ENCODE peak calls at places on chromosome 19, in four cellular contexts. U, G, T and D are unnamed samples.

GRCh38 chr19:13817615-13818371 is 22.6 kb downstream of the ZSWIM4 start:
- DNase-seq in U (no peak), G (no peak), T (no peak), D (no peak)

GRCh38 chr19:18605546-18606280 is 886 bp downstream of the CRLF1 start:
- DNase-seq in U (no peak), G (no peak), T (peak; percentile 47), D (peak; percentile 49)

GRCh38 chr19:18274303-18274775 is at the start of gene IQCN:
- DNase-seq in U (peak; percentile 29), G (no peak), T (no peak), D (no peak)

GRCh38 chr19:269241-269640 is 22.0 kb downstream of the PLPP2 start:
- DNase-seq in U (no peak), G (no peak), T (peak; percentile 0), D (peak; percentile 3)

GRCh38 chr19:51514866-51515481 is 13.4 kb upstream of the SIGLEC12 start:
- DNase-seq in U (peak; percentile 36), G (no peak), T (peak; percentile 69), D (peak; percentile 61)

GRCh38 chr19:55353803-55354697 is 469 bp downstream of the COX6B2 start:
- DNase-seq in U (peak; percentile 40), G (no peak), T (peak; percentile 94), D (peak; percentile 89)

GRCh38 chr19:49492573-49493411 is 3.4 kb upstream of the RPS11 start:
- DNase-seq in U (no peak), G (no peak), T (no peak), D (no peak)

GRCh38 chr19:51055866-51056265 is 9.0 kb downstream of the KLK13 start:
- DNase-seq in U (no peak), G (no peak), T (no peak), D (no peak)

GRCh38 chr19:15623711-15624318 is 8.8 kb downstream of the CYP4F8 start:
- DNase-seq in U (no peak), G (no peak), T (no peak), D (no peak)

GRCh38 chr19:49895566-49896297 is 955 bp downstream of the IL4I1 start:
- DNase-seq in U (no peak), G (no peak), T (peak; percentile 68), D (no peak)

GRCh38 chr19:29858000-29858596 is 46.3 kb downstream of the CCNE1 start:
- DNase-seq in U (no peak), G (no peak), T (peak; percentile 58), D (peak; percentile 64)

GRCh38 chr19:51542699-51543098 is 11.2 kb upstream of the SIGLEC6 start:
- DNase-seq in U (no peak), G (no peak), T (no peak), D (no peak)

GRCh38 chr19:40141546-40141945 is 49.7 kb upstream of the MAP3K10 start:
- DNase-seq in U (no peak), G (no peak), T (no peak), D (no peak)

GRCh38 chr19:31515931-31516330 is 166.7 kb upstream of the TSHZ3 start:
- DNase-seq in U (no peak), G (no peak), T (no peak), D (no peak)

GRCh38 chr19:46298477-46299003 is 1.7 kb downstream of the HIF3A start:
- DNase-seq in U (no peak), G (no peak), T (no peak), D (no peak)

GRCh38 chr19:15379083-15379995 is at the start of gene AKAP8:
- DNase-seq in U (peak; percentile 98), G (peak; percentile 98), T (peak; percentile 99), D (peak; percentile 100)

GRCh38 chr19:31166206-31166605 is 183.0 kb downstream of the TSHZ3 start:
- DNase-seq in U (no peak), G (no peak), T (no peak), D (no peak)

GRCh38 chr19:17497149-17497798 is 14.2 kb upstream of the PGLS start:
- DNase-seq in U (no peak), G (no peak), T (no peak), D (no peak)

GRCh38 chr19:54432144-54432738 is 16.8 kb upstream of the LENG8 start:
- DNase-seq in U (no peak), G (no peak), T (no peak), D (no peak)

GRCh38 chr19:19490247-19490968 is 24.9 kb downstream of the TSSK6 start:
- DNase-seq in U (peak; percentile 77), G (peak; percentile 67), T (peak; percentile 88), D (peak; percentile 86)

GRCh38 chr19:8251025-8251472 is 41.9 kb downstream of the CERS4 start:
- DNase-seq in U (no peak), G (peak; percentile 63), T (no peak), D (no peak)

GRCh38 chr19:47473336-47473735 is 1.6 kb upstream of the SLC8A2 start:
- DNase-seq in U (no peak), G (no peak), T (no peak), D (no peak)

GRCh38 chr19:53467503-53468262 is at the start of gene ZNF813:
- DNase-seq in U (peak; percentile 79), G (peak; percentile 94), T (peak; percentile 93), D (peak; percentile 92)

GRCh38 chr19:49338691-49339363 is 3.6 kb downstream of the CD37 start:
- DNase-seq in U (peak; percentile 47), G (peak; percentile 29), T (peak; percentile 17), D (peak; percentile 56)

GRCh38 chr19:38734426-38735256 is 9.6 kb downstream of the CAPN12 start:
- DNase-seq in U (no peak), G (no peak), T (peak; percentile 75), D (peak; percentile 75)

GRCh38 chr19:45021971-45022370 is 16.9 kb upstream of the CLASRP start:
- DNase-seq in U (no peak), G (no peak), T (no peak), D (no peak)

GRCh38 chr19:18006895-18007604 is 920 bp upstream of the ARRDC2 start:
- DNase-seq in U (peak; percentile 64), G (peak; percentile 76), T (peak; percentile 91), D (peak; percentile 91)

GRCh38 chr19:53879145-53880037 is 2.6 kb upstream of the PRKCG start:
- DNase-seq in U (peak; percentile 88), G (peak; percentile 87), T (peak; percentile 94), D (peak; percentile 88)

GRCh38 chr19:10654610-10655456 is 687 bp downstream of the ILF3 start:
- DNase-seq in U (no peak), G (no peak), T (peak; percentile 94), D (peak; percentile 93)

GRCh38 chr19:10653732-10654609 is at the start of gene ILF3:
- DNase-seq in U (peak; percentile 100), G (peak; percentile 100), T (peak; percentile 98), D (peak; percentile 98)

GRCh38 chr19:10653482-10653731 is 739 bp upstream of the ILF3 start:
- DNase-seq in U (no peak), G (no peak), T (no peak), D (no peak)

GRCh38 chr19:10651821-10652220 is 2.3 kb upstream of the ILF3 start:
- DNase-seq in U (no peak), G (no peak), T (no peak), D (no peak)

GRCh38 chr19:10655457-10656312 is 1.5 kb downstream of the ILF3 start:
- DNase-seq in U (peak; percentile 41), G (no peak), T (no peak), D (no peak)
- TF ChIP-seq CTCF in U (peak; percentile 37), G (no peak), T (no peak), D (no peak)

DNA sequence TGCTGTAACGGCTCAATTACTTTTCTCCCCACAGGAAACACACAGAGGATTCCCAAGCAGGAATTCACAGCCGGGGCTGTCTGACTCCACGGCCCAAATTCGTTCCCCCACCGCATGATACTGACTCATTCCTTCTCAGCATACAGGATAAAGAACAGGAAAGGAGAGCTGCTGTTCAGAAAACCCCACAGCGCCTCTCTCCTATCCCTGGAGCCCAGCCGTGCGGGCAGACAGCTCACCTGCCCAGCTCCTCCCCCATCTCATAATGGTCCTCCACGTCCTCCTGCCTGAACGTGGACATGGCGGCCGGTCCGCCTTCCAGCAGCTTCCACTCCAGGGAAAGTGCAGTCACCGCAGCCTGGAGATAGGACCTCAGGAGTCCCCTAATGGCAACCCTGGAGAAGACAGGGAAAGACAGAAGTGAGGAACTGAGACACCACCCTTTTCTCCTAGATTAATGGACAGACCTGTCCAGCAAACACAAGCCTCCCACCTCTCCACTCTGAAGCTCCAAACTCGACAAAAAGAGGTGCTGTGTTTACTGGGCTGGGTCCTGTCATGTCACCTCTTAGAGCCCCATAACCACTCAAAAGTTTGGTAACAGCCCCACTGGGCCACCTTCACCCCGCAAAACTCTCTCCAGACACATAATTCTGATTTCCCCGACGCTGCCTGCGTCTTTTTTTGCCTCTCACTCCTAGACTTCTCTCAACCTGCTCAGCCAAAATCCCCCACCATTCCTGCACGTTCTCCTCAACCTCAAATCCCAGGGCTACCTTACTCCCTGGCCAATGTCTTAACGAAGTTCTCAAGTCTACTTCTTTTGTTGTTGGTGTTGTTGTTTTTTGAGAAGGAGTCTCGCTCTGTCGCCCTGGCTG is 1.2 kb downstream of the DAPK3 start:
- DNase-seq in U (peak; percentile 81), G (no peak), T (no peak), D (no peak)
- TF ChIP-seq CTCF in U (peak; percentile 59), G (no peak), T (no peak), D (no peak)

GRCh38 chr19:6226012-6226411 is 53.8 kb downstream of the MLLT1 start:
- DNase-seq in U (no peak), G (no peak), T (no peak), D (no peak)

GRCh38 chr19:6226444-6227155 is 53.2 kb downstream of the MLLT1 start:
- DNase-seq in U (no peak), G (no peak), T (no peak), D (no peak)

GRCh38 chr19:6224308-6224675 is 55.5 kb downstream of the MLLT1 start:
- DNase-seq in U (no peak), G (no peak), T (no peak), D (no peak)

GRCh38 chr19:6223461-6224307 is 56.1 kb downstream of the MLLT1 start:
- DNase-seq in U (no peak), G (no peak), T (no peak), D (no peak)

DNA sequence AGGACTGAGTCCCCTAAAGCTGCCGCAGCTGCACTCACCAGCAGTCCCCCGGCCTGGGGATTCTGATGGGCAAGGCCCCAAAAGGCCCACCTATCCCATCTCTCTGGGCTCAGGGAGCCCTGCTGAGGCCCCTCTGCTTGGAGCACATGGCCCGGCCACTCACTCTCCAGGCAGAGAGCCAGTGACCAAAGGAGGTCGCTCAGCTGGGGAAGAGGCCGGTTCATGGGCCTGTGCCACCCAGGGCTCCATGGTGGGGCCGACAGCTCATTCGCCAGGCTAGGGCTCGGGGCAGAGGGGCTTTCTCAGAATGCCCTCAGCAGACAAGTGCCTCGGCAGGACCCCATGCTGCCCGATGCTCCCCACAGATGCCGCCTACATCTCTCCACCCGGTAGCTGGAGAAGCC is 54.5 kb downstream of the MLLT1 start:
- DNase-seq in U (no peak), G (no peak), T (no peak), D (no peak)
- TF ChIP-seq CTCF in U (no peak), G (no peak), T (no peak), D (no peak)

GRCh38 chr19:11984986-11985385 is 20.1 kb downstream of the ZNF763 start:
- DNase-seq in U (no peak), G (no peak), T (peak; percentile 54), D (peak; percentile 36)
- TF ChIP-seq CTCF in U (peak; percentile 25), G (no peak), T (peak; percentile 67), D (peak; percentile 42)

DNA sequence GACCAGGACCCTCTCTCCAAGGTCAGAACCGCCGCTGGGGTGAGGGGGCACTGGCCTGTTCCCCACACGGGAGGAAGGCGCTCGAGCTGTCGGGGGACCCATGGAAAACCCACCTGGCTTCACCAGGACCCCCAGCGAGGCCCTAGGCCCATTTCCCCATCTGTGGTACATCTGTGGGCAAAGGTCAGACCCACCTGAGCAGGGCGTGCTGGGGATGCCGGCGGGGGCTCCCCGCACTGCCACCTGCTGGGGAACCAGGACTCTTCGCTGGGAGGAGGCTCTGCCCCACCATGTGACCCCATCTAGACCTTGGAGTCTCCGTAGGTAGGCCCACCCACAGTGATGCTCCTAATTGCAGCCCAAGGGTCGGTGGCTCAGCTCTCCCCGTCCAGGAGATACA is 511 bp downstream of the WDR88 start:
- DNase-seq in U (no peak), G (no peak), T (peak; percentile 56), D (peak; percentile 45)
- TF ChIP-seq CTCF in U (peak; percentile 62), G (no peak), T (peak; percentile 43), D (peak; percentile 15)